ENCODE peak calls at places on chromosomes 6 and 20, in ten cellular contexts. B, N, T, A, D, H, G, X, P and I are unnamed samples. For H3K36me3, the result is how much of the 10 kb centered on the place peaks cover.

GRCh38 chr6:27726620-27727023 is 185.6 kb downstream of the OR2B2 start:
- DNase-seq in B (no peak), N (peak), T (no peak), A (no peak), D (no peak), H (no peak), G (no peak), X (no peak), P (peak), I (no peak)

GRCh38 chr20:57250607-57251343 is 15.7 kb downstream of the BMP7 start:
- DNase-seq in B (no peak), N (no peak), T (no peak), A (no peak), D (no peak), H (no peak), G (no peak), X (no peak), P (no peak), I (no peak)

GRCh38 chr20:51631011-51631950 is 88.8 kb upstream of the NFATC2 start:
- DNase-seq in B (no peak), N (no peak), T (peak), A (peak), D (peak), H (peak), G (no peak), X (peak), P (peak), I (peak)

GRCh38 chr20:10376271-10377075 is 57.5 kb downstream of the MKKS start:
- DNase-seq in B (no peak), N (no peak), T (no peak), A (no peak), D (peak), H (no peak), G (no peak), X (peak), P (peak), I (peak)

GRCh38 chr6:37033255-37033654 is 27.8 kb downstream of the FGD2 start:
- DNase-seq in B (no peak), N (no peak), T (no peak), A (no peak), D (no peak), H (no peak), G (no peak), X (no peak), P (no peak), I (no peak)

GRCh38 chr6:148272084-148272483 is 70.6 kb upstream of the SASH1 start:
- DNase-seq in B (no peak), N (no peak), T (no peak), A (no peak), D (peak), H (no peak), G (no peak), X (peak), P (peak), I (peak)

GRCh38 chr6:147868493-147869222 is 360.2 kb downstream of the SAMD5 start:
- DNase-seq in B (no peak), N (no peak), T (no peak), A (no peak), D (no peak), H (no peak), G (no peak), X (peak), P (no peak), I (no peak)

GRCh38 chr20:23061713-23062561 is 12.5 kb upstream of the THBD start:
- DNase-seq in B (no peak), N (no peak), T (peak), A (peak), D (peak), H (peak), G (no peak), X (peak), P (peak), I (peak)

GRCh38 chr6:24980507-24981384 is 45.0 kb upstream of the RIPOR2 start:
- DNase-seq in B (no peak), N (no peak), T (no peak), A (no peak), D (peak), H (no peak), G (no peak), X (no peak), P (no peak), I (no peak)

GRCh38 chr6:145206247-145206907 is 528.9 kb downstream of the EPM2A start:
- DNase-seq in B (no peak), N (no peak), T (no peak), A (no peak), D (peak), H (no peak), G (no peak), X (no peak), P (peak), I (peak)

GRCh38 chr6:26130581-26131247 is 43.5 kb downstream of the HFE start:
- DNase-seq in B (no peak), N (no peak), T (no peak), A (no peak), D (no peak), H (no peak), G (no peak), X (no peak), P (no peak), I (no peak)

GRCh38 chr6:52010145-52010544 is 77.3 kb downstream of the PKHD1 start:
- DNase-seq in B (no peak), N (no peak), T (no peak), A (no peak), D (no peak), H (no peak), G (no peak), X (no peak), P (no peak), I (no peak)

GRCh38 chr6:39614393-39614792 is 110.8 kb downstream of the KIF6 start:
- DNase-seq in B (no peak), N (no peak), T (no peak), A (no peak), D (no peak), H (no peak), G (no peak), X (no peak), P (no peak), I (no peak)

GRCh38 chr6:165222315-165223025 is 86.9 kb downstream of the C6orf118 start:
- DNase-seq in B (no peak), N (no peak), T (no peak), A (no peak), D (no peak), H (no peak), G (no peak), X (no peak), P (no peak), I (no peak)

GRCh38 chr20:48828734-48829460 is 1.1 kb upstream of the PREX1 start:
- DNase-seq in B (no peak), N (no peak), T (no peak), A (no peak), D (no peak), H (no peak), G (no peak), X (no peak), P (no peak), I (no peak)

GRCh38 chr6:21371676-21372161 is 221.8 kb upstream of the SOX4 start:
- DNase-seq in B (no peak), N (no peak), T (no peak), A (no peak), D (peak), H (no peak), G (no peak), X (no peak), P (no peak), I (peak)

GRCh38 chr20:4604580-4604979 is 117.1 kb upstream of the PRND start:
- DNase-seq in B (no peak), N (no peak), T (no peak), A (no peak), D (no peak), H (no peak), G (no peak), X (no peak), P (no peak), I (no peak)

GRCh38 chr6:7165002-7165735 is 57.4 kb downstream of the RREB1 start:
- DNase-seq in B (no peak), N (no peak), T (no peak), A (no peak), D (peak), H (no peak), G (no peak), X (no peak), P (no peak), I (no peak)

GRCh38 chr6:13492357-13492756 is 5.0 kb upstream of the GFOD1 start:
- DNase-seq in B (no peak), N (no peak), T (no peak), A (no peak), D (no peak), H (no peak), G (no peak), X (no peak), P (no peak), I (no peak)

GRCh38 chr20:20552076-20552475 is 160.4 kb downstream of the RALGAPA2 start:
- DNase-seq in B (no peak), N (no peak), T (no peak), A (no peak), D (no peak), H (no peak), G (no peak), X (no peak), P (no peak), I (no peak)

GRCh38 chr20:50356522-50356880 is 153.7 kb upstream of the PTPN1 start:
- DNase-seq in B (no peak), N (no peak), T (no peak), A (no peak), D (no peak), H (peak), G (no peak), X (no peak), P (no peak), I (no peak)

GRCh38 chr20:50256577-50256976 is 65.9 kb downstream of the CEBPB start:
- DNase-seq in B (no peak), N (no peak), T (no peak), A (no peak), D (no peak), H (no peak), G (no peak), X (no peak), P (no peak), I (no peak)

GRCh38 chr6:40164345-40164755 is 230.1 kb upstream of the MOCS1 start:
- DNase-seq in B (no peak), N (no peak), T (peak), A (no peak), D (no peak), H (no peak), G (no peak), X (no peak), P (no peak), I (no peak)

GRCh38 chr20:47295921-47296426 is 60.5 kb downstream of the ZMYND8 start:
- DNase-seq in B (no peak), N (no peak), T (no peak), A (peak), D (peak), H (no peak), G (no peak), X (no peak), P (no peak), I (no peak)

GRCh38 chr6:166474721-166475565 is 92.2 kb upstream of the MPC1 start:
- DNase-seq in B (no peak), N (no peak), T (no peak), A (no peak), D (no peak), H (no peak), G (peak), X (no peak), P (no peak), I (peak)

GRCh38 chr20:50110141-50111047 is 2.6 kb downstream of the UBE2V1 start:
- DNase-seq in B (no peak), N (no peak), T (no peak), A (peak), D (peak), H (no peak), G (no peak), X (peak), P (no peak), I (peak)

GRCh38 chr20:38706482-38706881 is 17.8 kb upstream of the SLC32A1 start:
- DNase-seq in B (no peak), N (no peak), T (no peak), A (no peak), D (no peak), H (no peak), G (no peak), X (no peak), P (no peak), I (no peak)

GRCh38 chr6:135047324-135047723 is 7.3 kb downstream of the HBS1L start:
- DNase-seq in B (no peak), N (no peak), T (no peak), A (no peak), D (no peak), H (no peak), G (no peak), X (no peak), P (no peak), I (no peak)

GRCh38 chr20:58852559-58853271 is at the start of gene GNAS:
- DNase-seq in B (no peak), N (no peak), T (peak), A (no peak), D (peak), H (no peak), G (peak), X (peak), P (peak), I (no peak)

GRCh38 chr6:168035098-168035660 is 37.7 kb downstream of the KIF25 start:
- DNase-seq in B (no peak), N (no peak), T (peak), A (peak), D (peak), H (peak), G (peak), X (peak), P (peak), I (no peak)

GRCh38 chr6:3265671-3266070 is 6.9 kb downstream of the PSMG4 start:
- DNase-seq in B (no peak), N (no peak), T (no peak), A (no peak), D (no peak), H (no peak), G (no peak), X (no peak), P (no peak), I (no peak)

GRCh38 chr6:159252955-159253508 is 83.8 kb downstream of the FNDC1 start:
- DNase-seq in B (no peak), N (peak), T (no peak), A (no peak), D (peak), H (no peak), G (no peak), X (no peak), P (peak), I (no peak)

GRCh38 chr6:165439928-165440554 is 130.6 kb upstream of the C6orf118 start:
- DNase-seq in B (no peak), N (no peak), T (no peak), A (no peak), D (peak), H (no peak), G (no peak), X (peak), P (no peak), I (no peak)

GRCh38 chr6:18308070-18308735 is 43.9 kb upstream of the DEK start:
- DNase-seq in B (no peak), N (no peak), T (no peak), A (no peak), D (no peak), H (no peak), G (no peak), X (no peak), P (no peak), I (peak)

GRCh38 chr6:40816601-40817000 is 222.4 kb downstream of the UNC5CL start:
- DNase-seq in B (no peak), N (no peak), T (no peak), A (no peak), D (no peak), H (no peak), G (no peak), X (no peak), P (no peak), I (no peak)

GRCh38 chr6:137866914-137867684 is at the start of gene TNFAIP3:
- DNase-seq in B (peak), N (peak), T (peak), A (peak), D (peak), H (peak), G (peak), X (peak), P (peak), I (peak)
- TF ChIP-seq CTCF in B (peak), N (peak), T (peak), A (peak), D (peak), H (peak), G (peak), X (peak), P (peak), I (peak)

GRCh38 chr6:20319520-20320357 is 81.9 kb upstream of the E2F3 start:
- DNase-seq in B (peak), N (no peak), T (no peak), A (no peak), D (no peak), H (no peak), G (peak), X (no peak), P (no peak), I (no peak)
- H3K4me3 ChIP-seq in B (peak), N (no peak), T (no peak), A (no peak), D (no peak), H (no peak), G (no peak), X (no peak), P (no peak), I (no peak)

GRCh38 chr6:152135755-152136448 is 328.4 kb downstream of the ESR1 start:
- DNase-seq in B (no peak), N (no peak), T (no peak), A (no peak), D (no peak), H (no peak), G (no peak), X (no peak), P (no peak), I (no peak)
- H3K36me3 ChIP-seq in B (under half), N (under half), T (under half), A (half or more), D (under half), H (under half), G (half or more), X (under half), P (half or more), I (under half)

GRCh38 chr20:1430004-1430451 is 36.6 kb downstream of the NSFL1C start:
- DNase-seq in B (no peak), N (no peak), T (no peak), A (no peak), D (peak), H (no peak), G (no peak), X (peak), P (no peak), I (no peak)

GRCh38 chr20:1424336-1424735 is 31.5 kb upstream of the FKBP1A start:
- DNase-seq in B (no peak), N (no peak), T (no peak), A (no peak), D (no peak), H (no peak), G (no peak), X (no peak), P (no peak), I (no peak)

GRCh38 chr20:1426231-1426849 is 33.5 kb upstream of the FKBP1A start:
- DNase-seq in B (no peak), N (no peak), T (no peak), A (no peak), D (no peak), H (no peak), G (no peak), X (no peak), P (no peak), I (no peak)

GRCh38 chr20:1429143-1429728 is 36.4 kb upstream of the FKBP1A start:
- DNase-seq in B (no peak), N (no peak), T (no peak), A (no peak), D (no peak), H (no peak), G (no peak), X (no peak), P (no peak), I (no peak)

DNA sequence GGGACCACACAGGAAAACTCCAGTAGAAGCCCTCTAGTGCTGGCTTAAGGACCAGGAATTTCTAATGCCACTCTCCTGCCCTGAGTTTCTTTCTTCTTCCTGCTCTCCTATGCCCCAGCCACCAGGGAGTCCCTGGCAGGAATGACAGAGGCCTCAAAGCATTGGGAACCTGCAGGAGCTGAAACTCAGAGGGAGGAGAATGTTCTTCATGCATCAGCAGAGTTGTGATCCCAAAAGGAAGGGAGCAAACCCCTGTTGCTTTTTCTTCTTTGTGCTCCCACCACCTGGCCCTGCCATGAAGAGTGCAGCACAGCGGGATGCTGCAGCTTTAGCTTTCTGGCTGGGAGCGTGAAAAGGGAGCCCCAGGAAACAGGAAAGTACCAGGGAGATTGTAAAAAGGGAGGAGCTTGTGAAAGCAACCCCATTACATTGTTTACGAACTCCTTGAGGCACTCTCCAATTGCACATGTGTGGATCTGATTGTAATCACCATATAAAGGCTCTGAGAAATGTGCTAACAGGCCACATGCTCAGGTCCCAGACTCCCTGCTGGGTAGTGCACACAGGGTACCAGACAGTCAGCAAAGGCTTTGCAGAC is 34.7 kb upstream of the FKBP1A start:
- DNase-seq in B (no peak), N (no peak), T (no peak), A (no peak), D (peak), H (no peak), G (no peak), X (peak), P (no peak), I (no peak)
- TF ChIP-seq CTCF in B (no peak), N (no peak), T (no peak), A (no peak), D (no peak), H (no peak), G (no peak), X (no peak), P (peak), I (peak)

DNA sequence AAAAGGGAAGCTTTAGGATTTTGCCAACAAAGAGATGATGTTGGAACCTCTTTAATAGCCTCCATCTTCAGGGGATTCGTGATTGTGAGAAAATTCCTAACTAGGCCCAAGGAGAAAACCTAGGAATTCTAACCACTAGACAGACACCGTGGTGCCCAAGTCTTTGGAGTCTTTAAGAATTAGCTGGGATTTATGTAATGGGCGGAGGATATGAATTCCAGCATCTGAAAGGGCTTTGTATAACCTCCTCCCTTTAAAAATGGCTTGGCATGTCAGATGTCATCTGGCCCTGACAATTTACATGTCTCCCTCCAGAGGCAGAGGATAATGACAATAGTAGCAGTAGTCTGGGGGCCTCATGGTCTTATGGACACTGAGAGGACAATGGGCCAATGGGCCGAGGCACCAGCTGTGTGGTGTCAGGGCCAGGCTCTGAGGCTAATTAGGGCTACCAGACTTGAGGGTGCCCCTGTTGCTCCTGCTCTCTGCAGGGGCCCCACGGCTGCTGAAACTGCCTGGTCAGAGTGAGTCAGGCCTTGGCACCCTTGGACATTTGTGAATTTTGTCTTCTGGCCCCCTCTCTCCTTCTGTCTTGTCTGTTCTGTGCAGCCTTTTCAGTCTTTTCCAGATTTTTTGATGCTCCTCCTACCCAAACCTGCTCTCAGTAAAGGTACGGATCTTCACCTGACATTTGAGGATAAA is 113.9 kb downstream of the EDN1 start:
- DNase-seq in B (no peak), N (no peak), T (no peak), A (no peak), D (no peak), H (no peak), G (no peak), X (no peak), P (no peak), I (no peak)
- H3K4me3 ChIP-seq in B (no peak), N (no peak), T (no peak), A (no peak), D (no peak), H (no peak), G (no peak), X (no peak), P (no peak), I (no peak)